ENCODE peak calls at places on chromosomes 12 and 14, in nine cellular contexts. L, X, M, H, C, K, V, I and F are unnamed samples.

GRCh38 chr12:10607885-10608458 is 5.4 kb downstream of the MAGOHB start:
- DNase-seq in M (peak), I (peak), K (no peak), L (no peak), V (no peak), H (no peak), C (no peak), X (peak), F (no peak)

GRCh38 chr12:3667485-3667884 is 85.4 kb downstream of the CRACR2A start:
- DNase-seq in C (no peak), V (no peak), L (no peak), M (no peak), I (peak), H (no peak), K (no peak), X (no peak), F (no peak)

GRCh38 chr14:68704736-68705720 is 87.8 kb downstream of the ZFP36L1 start:
- DNase-seq in H (no peak), C (no peak), V (no peak), K (no peak), X (no peak), M (no peak), L (no peak), I (no peak), F (peak)

GRCh38 chr12:24111591-24111990 is 162.1 kb upstream of the SOX5 start:
- DNase-seq in K (no peak), X (no peak), C (no peak), L (no peak), H (no peak), M (no peak), V (no peak), I (no peak), F (no peak)

GRCh38 chr14:101068293-101068957 is 164.9 kb upstream of the RTL1 start:
- DNase-seq in X (no peak), K (no peak), I (no peak), C (no peak), L (no peak), M (no peak), V (no peak), H (no peak), F (peak)

GRCh38 chr12:124453419-124454351 is 113.7 kb downstream of the NCOR2 start:
- DNase-seq in C (peak), M (peak), K (peak), I (no peak), L (peak), H (no peak), X (peak), V (peak), F (peak)

GRCh38 chr12:229441-230191 is 15.7 kb upstream of the SLC6A12 start:
- DNase-seq in C (no peak), K (no peak), H (no peak), I (no peak), X (no peak), M (no peak), V (no peak), L (no peak), F (no peak)

GRCh38 chr14:39430762-39431415 is 1.3 kb downstream of the FBXO33 start:
- DNase-seq in I (no peak), M (peak), H (no peak), K (no peak), L (no peak), X (no peak), C (peak), V (no peak), F (no peak)

GRCh38 chr12:1488908-1489381 is 105.4 kb downstream of the FBXL14 start:
- DNase-seq in H (no peak), I (peak), L (peak), V (no peak), K (no peak), C (no peak), X (no peak), M (no peak), F (no peak)

GRCh38 chr12:122964439-122965257 is 1.6 kb downstream of the ABCB9 start:
- DNase-seq in L (no peak), I (no peak), C (no peak), X (no peak), K (no peak), V (no peak), H (no peak), M (no peak), F (no peak)

GRCh38 chr14:41609704-41610183 is 3.1 kb downstream of the LRFN5 start:
- DNase-seq in I (peak), C (no peak), V (no peak), M (no peak), K (peak), H (no peak), X (no peak), L (no peak), F (no peak)

GRCh38 chr12:67661311-67662011 is 12.9 kb downstream of the DYRK2 start:
- DNase-seq in X (no peak), H (peak), M (no peak), C (no peak), K (no peak), L (no peak), I (no peak), V (no peak), F (no peak)

GRCh38 chr14:38947343-38947742 is 155.7 kb downstream of the SEC23A start:
- DNase-seq in V (no peak), K (no peak), C (no peak), H (no peak), X (no peak), M (no peak), I (no peak), L (no peak), F (no peak)

GRCh38 chr12:132395908-132396305 is 66.5 kb upstream of the GALNT9 start:
- DNase-seq in L (no peak), X (no peak), H (no peak), C (no peak), K (no peak), I (no peak), M (no peak), V (no peak), F (no peak)

GRCh38 chr14:79543966-79544365 is 667.3 kb downstream of the DIO2 start:
- DNase-seq in K (no peak), C (peak), M (peak), H (no peak), X (no peak), I (peak), L (no peak), V (no peak), F (no peak)

GRCh38 chr14:72608391-72609204 is 285.3 kb downstream of the DPF3 start:
- DNase-seq in C (no peak), K (no peak), L (no peak), I (no peak), X (no peak), M (no peak), H (peak), V (no peak), F (no peak)

GRCh38 chr14:76924363-76925151 is 98.3 kb downstream of the LRRC74A start:
- DNase-seq in M (no peak), V (no peak), L (peak), C (peak), X (peak), I (peak), K (peak), H (no peak), F (no peak)

GRCh38 chr14:91348861-91349465 is 68.7 kb downstream of the CCDC88C start:
- DNase-seq in M (peak), K (no peak), H (no peak), C (peak), X (no peak), I (no peak), V (no peak), L (no peak), F (no peak)

GRCh38 chr14:24785698-24786097 is 151.7 kb upstream of the GZMB start:
- DNase-seq in L (no peak), M (no peak), V (no peak), K (no peak), I (no peak), X (no peak), H (no peak), C (no peak), F (no peak)

GRCh38 chr14:57189070-57189469 is 79.6 kb downstream of the EXOC5 start:
- DNase-seq in I (peak), L (no peak), X (no peak), K (no peak), H (no peak), V (no peak), C (no peak), M (no peak), F (no peak)

GRCh38 chr12:110853856-110854255 is 7.1 kb downstream of the CCDC63 start:
- DNase-seq in H (no peak), X (no peak), K (no peak), M (no peak), V (no peak), I (peak), C (no peak), L (no peak), F (no peak)

GRCh38 chr12:49338830-49339463 is 2.0 kb upstream of the C1QL4 start:
- DNase-seq in H (no peak), K (no peak), I (no peak), V (no peak), M (no peak), L (no peak), X (no peak), C (no peak), F (no peak)

GRCh38 chr14:33676135-33676566 is 274.7 kb downstream of the EGLN3 start:
- DNase-seq in V (no peak), X (no peak), L (no peak), I (peak), C (peak), H (no peak), M (no peak), K (peak), F (peak)

GRCh38 chr12:9509464-9510166 is 98.1 kb downstream of the KLRB1 start:
- DNase-seq in X (no peak), V (no peak), K (no peak), M (peak), H (peak), C (no peak), I (no peak), L (no peak), F (no peak)

GRCh38 chr12:108806350-108806749 is 51.0 kb downstream of the SSH1 start:
- DNase-seq in C (no peak), V (no peak), X (no peak), M (no peak), I (no peak), H (no peak), K (no peak), L (no peak), F (no peak)

GRCh38 chr12:129959889-129960288 is 56.1 kb upstream of the TMEM132D start:
- DNase-seq in M (no peak), H (no peak), I (no peak), X (no peak), C (no peak), L (no peak), V (no peak), K (no peak), F (no peak)

GRCh38 chr12:50246873-50247612 is 36.3 kb downstream of the LIMA1 start:
- DNase-seq in L (no peak), K (no peak), H (peak), X (peak), M (no peak), V (no peak), I (no peak), C (peak), F (peak)